ENCODE peak calls at places on chromosomes 5 and 9, in eight cellular contexts. O is sigmoid colon, I is vagina, L is HCT116, Q is prostate gland, V is transverse colon, R is spleen, Z is upper lobe of left lung. P is an unnamed sample. For H3K36me3, the result is how much of the 10 kb centered on the place peaks cover.

GRCh38 chr9:8845376-8845775 is 1045.8 kb upstream of the DMAC1 start:
- DNase-seq in R (no peak), V (no peak), O (no peak), L (no peak), I (no peak), Z (no peak), Q (no peak), P (no peak)

GRCh38 chr5:133992429-133993151 is 12.2 kb downstream of the VDAC1 start:
- DNase-seq in I (no peak), Z (peak), L (no peak), Q (no peak), V (no peak), O (no peak), R (no peak), P (no peak)

GRCh38 chr5:40464461-40464860 is 215.3 kb upstream of the PTGER4 start:
- DNase-seq in I (no peak), L (no peak), Z (no peak), Q (no peak), V (no peak), O (no peak), R (no peak), P (no peak)

GRCh38 chr9:126486276-126486675 is 127.5 kb upstream of the LMX1B start:
- DNase-seq in R (no peak), O (no peak), L (no peak), Z (no peak), V (no peak), Q (no peak), I (no peak), P (no peak)

GRCh38 chr5:80125962-80126480 is 90.9 kb downstream of the THBS4 start:
- DNase-seq in I (no peak), Z (no peak), V (no peak), O (no peak), R (no peak), Q (no peak), L (peak), P (no peak)

GRCh38 chr9:17082343-17082742 is 52.5 kb upstream of the CNTLN start:
- DNase-seq in V (no peak), L (no peak), O (peak), Q (no peak), Z (no peak), I (no peak), R (no peak), P (no peak)

GRCh38 chr5:79792518-79792917 is 102.9 kb downstream of the CMYA5 start:
- DNase-seq in L (no peak), I (no peak), V (no peak), R (no peak), O (no peak), Q (no peak), Z (no peak), P (no peak)

GRCh38 chr5:120055858-120056257 is 408.2 kb upstream of the PRR16 start:
- DNase-seq in I (no peak), Z (no peak), L (peak), Q (peak), R (no peak), V (no peak), O (no peak), P (no peak)

GRCh38 chr5:134098690-134099089 is 15.8 kb upstream of the TCF7 start:
- DNase-seq in L (no peak), I (no peak), Z (no peak), Q (no peak), O (no peak), R (no peak), V (no peak), P (no peak)

GRCh38 chr9:135498381-135499126 is 1.9 kb upstream of the MRPS2 start:
- DNase-seq in V (no peak), Z (no peak), R (peak), Q (no peak), O (peak), I (no peak), L (no peak), P (no peak)

GRCh38 chr9:133955821-133956411 is 36.2 kb downstream of the VAV2 start:
- DNase-seq in L (no peak), Z (no peak), I (no peak), R (peak), V (peak), Q (no peak), O (no peak), P (no peak)

GRCh38 chr9:133683494-133684460 is 47.6 kb downstream of the DBH start:
- DNase-seq in V (no peak), Q (no peak), R (peak), L (no peak), O (no peak), Z (no peak), I (no peak), P (no peak)

GRCh38 chr5:2879701-2880100 is 128.2 kb upstream of the IRX2 start:
- DNase-seq in V (no peak), R (no peak), O (no peak), L (no peak), Q (no peak), I (no peak), Z (no peak), P (no peak)

GRCh38 chr9:19373527-19373926 is 6.5 kb downstream of the RPS6 start:
- DNase-seq in O (no peak), V (no peak), L (no peak), Z (no peak), R (no peak), I (no peak), Q (no peak), P (no peak)

GRCh38 chr5:10836991-10837390 is 76.0 kb upstream of the DAP start:
- DNase-seq in Z (no peak), I (no peak), L (no peak), O (no peak), V (no peak), R (no peak), Q (no peak), P (no peak)

GRCh38 chr9:35736201-35736633 is 3.8 kb downstream of the CREB3 start:
- DNase-seq in Q (peak), I (no peak), L (peak), Z (peak), V (peak), O (peak), R (peak), P (no peak)

GRCh38 chr5:175894805-175895204 is 23.4 kb downstream of the CPLX2 start:
- DNase-seq in Q (no peak), I (no peak), L (no peak), O (peak), R (no peak), V (no peak), Z (no peak), P (no peak)

GRCh38 chr9:95771556-95772280 is 103.8 kb upstream of the ERCC6L2 start:
- DNase-seq in R (no peak), Z (no peak), O (peak), L (no peak), Q (peak), V (peak), I (no peak), P (no peak)

GRCh38 chr9:86668488-86668887 is 278.8 kb downstream of the GAS1 start:
- DNase-seq in Z (no peak), V (no peak), I (no peak), L (no peak), R (no peak), O (no peak), Q (no peak), P (no peak)

GRCh38 chr5:138553437-138554095 is 10.5 kb upstream of the ETF1 start:
- DNase-seq in V (no peak), L (no peak), Q (no peak), O (no peak), I (no peak), Z (no peak), R (no peak), P (no peak)
- TF ChIP-seq POLR2AphosphoS5 in V (no peak), L (peak), Q (no peak), O (no peak), I (no peak), Z (no peak), R (no peak), P (no peak)

GRCh38 chr5:14341571-14342225 is 198.6 kb downstream of the TRIO start:
- DNase-seq in V (no peak), Z (no peak), Q (no peak), L (no peak), R (no peak), O (no peak), I (no peak), P (no peak)
- H3K36me3 ChIP-seq in V (under half), Z (under half), Q (under half), L (under half), R (half or more), O (under half), I (under half), P (under half)

DNA sequence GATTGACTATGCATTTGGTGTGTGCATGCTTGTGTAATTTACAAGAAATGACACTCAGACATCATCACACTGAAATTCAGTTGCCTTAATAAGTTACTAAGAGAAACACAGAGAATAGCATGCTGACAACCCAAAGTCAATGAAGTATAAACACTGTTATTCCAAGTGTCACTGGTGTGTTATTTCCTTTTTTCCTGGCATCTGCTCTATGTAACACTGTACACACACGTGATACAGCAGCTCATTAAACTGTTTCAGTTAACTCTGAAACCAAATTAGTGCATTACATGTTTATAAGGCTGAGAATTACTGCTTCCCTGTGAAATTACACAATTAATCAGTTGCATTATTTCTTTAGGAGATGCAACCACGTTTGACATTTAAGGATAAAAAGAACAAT is 252.7 kb downstream of the EFNA5 start:
- DNase-seq in I (no peak), V (no peak), Q (no peak), Z (no peak), L (no peak), R (no peak), O (no peak), P (no peak)
- TF ChIP-seq POLR2AphosphoS5 in I (no peak), V (no peak), Q (no peak), Z (no peak), L (no peak), R (no peak), O (no peak), P (no peak)

GRCh38 chr9:124354364-124355031 is 60.7 kb downstream of the PSMB7 start:
- DNase-seq in R (peak), L (no peak), Z (peak), O (no peak), I (no peak), V (no peak), Q (no peak), P (no peak)
- H3K36me3 ChIP-seq in R (half or more), L (under half), Z (half or more), O (half or more), I (under half), V (under half), Q (under half), P (under half)

DNA sequence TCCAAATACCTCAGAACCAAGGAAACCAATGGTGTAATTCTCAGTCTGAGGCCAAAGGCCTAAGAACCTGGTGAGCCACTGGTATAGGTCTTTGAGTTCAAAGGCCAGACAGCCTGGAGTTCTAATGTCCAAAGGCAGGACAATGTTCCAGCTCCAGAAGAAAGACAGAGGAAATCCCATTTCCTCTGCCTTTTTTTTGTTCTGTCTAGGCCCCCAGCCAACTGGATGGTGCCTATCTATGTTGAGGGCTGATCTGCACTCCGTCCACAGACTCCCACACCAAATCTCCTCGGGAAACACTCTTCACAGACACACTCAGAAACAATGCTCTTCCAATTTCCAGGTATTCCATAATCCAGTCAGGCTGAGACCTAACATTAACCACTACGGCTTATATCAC is 30.1 kb downstream of the FNIP1 start:
- DNase-seq in O (no peak), V (no peak), Z (no peak), L (no peak), I (no peak), R (no peak), Q (no peak), P (no peak)
- TF ChIP-seq POLR2AphosphoS5 in O (no peak), V (no peak), Z (no peak), L (no peak), I (no peak), R (no peak), Q (no peak), P (no peak)

P was measured in breast epithelium.